ENCODE peak calls at places on chromosome 1, in seven cellular contexts. J, Y, D, O, T, K and A are unnamed samples.
A peak's percentile ranks its signal among the peaks of the same experiment; 100 is the strongest.

GRCh38 chr1:151540982-151541377 is 871 bp downstream of the TUFT1 start:
- DNase-seq in O (peak; percentile 1), J (no peak), T (no peak), Y (peak; percentile 26), D (no peak), K (no peak), A (no peak)

GRCh38 chr1:226656601-226657277 is 82.3 kb downstream of the ITPKB start:
- DNase-seq in O (no peak), T (peak; percentile 81), Y (no peak), K (no peak), D (no peak), J (no peak), A (no peak)

GRCh38 chr1:66333463-66334232 is 200.3 kb upstream of the SGIP1 start:
- DNase-seq in D (peak; percentile 66), Y (no peak), T (no peak), K (no peak), O (no peak), J (no peak), A (peak; percentile 30)

GRCh38 chr1:181021811-181022434 is 747 bp downstream of the STX6 start:
- DNase-seq in J (no peak), T (peak; percentile 87), Y (peak; percentile 79), K (peak; percentile 64), O (peak; percentile 40), D (peak; percentile 84), A (peak; percentile 72)

GRCh38 chr1:31725777-31726535 is 22.1 kb upstream of the COL16A1 start:
- DNase-seq in T (no peak), Y (no peak), D (no peak), J (no peak), K (no peak), O (no peak), A (no peak)

GRCh38 chr1:243421784-243422183 is 165.9 kb downstream of the SDCCAG8 start:
- DNase-seq in Y (peak; percentile 91), K (no peak), T (peak; percentile 48), D (no peak), O (peak; percentile 47), J (peak; percentile 32), A (no peak)

GRCh38 chr1:10794724-10795304 is 1.6 kb downstream of the CASZ1 start:
- DNase-seq in T (no peak), O (no peak), K (no peak), Y (peak; percentile 33), J (no peak), D (no peak), A (peak; percentile 39)

GRCh38 chr1:1122981-1123480 is 7.1 kb upstream of the C1orf159 start:
- DNase-seq in J (no peak), T (no peak), O (no peak), Y (no peak), K (no peak), D (no peak), A (no peak)

GRCh38 chr1:235724716-235725115 is 75.1 kb upstream of the GNG4 start:
- DNase-seq in J (no peak), K (no peak), O (no peak), Y (no peak), T (no peak), D (no peak), A (no peak)